ENCODE peak calls at places on chromosomes 5 and 9, in ten cellular contexts. V is tibial nerve, F is hepatocyte, J is brain microvascular endothelial cell, M is upper lobe of right lung, T is heart right ventricle, S is cardiac muscle cell, D is BJ, K is adrenal gland, G is spleen. Y is an unnamed sample. For H3K27me3, the result is how much of the 10 kb centered on the place peaks cover.

GRCh38 chr9:123534336-123534735 is 178.3 kb downstream of the CRB2 start:
- DNase-seq in V (no peak), F (no peak), J (no peak), M (no peak), T (no peak), S (no peak), D (no peak), K (no peak), G (no peak), Y (no peak)

GRCh38 chr5:98911221-98912040 is 17.4 kb downstream of the CHD1 start:
- DNase-seq in V (no peak), F (no peak), J (peak), M (no peak), T (no peak), S (no peak), D (no peak), K (no peak), G (no peak), Y (no peak)

GRCh38 chr5:180718810-180719453 is 20.9 kb downstream of the OR2Y1 start:
- DNase-seq in V (no peak), F (peak), J (peak), M (no peak), T (no peak), S (peak), D (peak), K (peak), G (no peak), Y (no peak)

GRCh38 chr9:86843182-86843581 is 104.1 kb downstream of the GAS1 start:
- DNase-seq in V (no peak), F (peak), J (no peak), M (no peak), T (no peak), S (peak), D (no peak), K (no peak), G (no peak), Y (no peak)

GRCh38 chr9:91795500-91796241 is 154.4 kb downstream of the ROR2 start:
- DNase-seq in V (no peak), F (no peak), J (no peak), M (no peak), T (no peak), S (peak), D (no peak), K (no peak), G (no peak), Y (no peak)

GRCh38 chr5:142915840-142916424 is 145.8 kb downstream of the ARHGAP26 start:
- DNase-seq in V (no peak), F (peak), J (no peak), M (no peak), T (no peak), S (peak), D (no peak), K (no peak), G (no peak), Y (no peak)

GRCh38 chr9:37036237-37037136 is 2.4 kb upstream of the PAX5 start:
- DNase-seq in V (no peak), F (peak), J (no peak), M (peak), T (peak), S (peak), D (no peak), K (peak), G (peak), Y (no peak)

GRCh38 chr9:95880011-95880690 is 4.7 kb downstream of the ERCC6L2 start:
- DNase-seq in V (no peak), F (peak), J (peak), M (no peak), T (no peak), S (no peak), D (no peak), K (no peak), G (no peak), Y (no peak)

GRCh38 chr9:120924698-120925534 is 1.7 kb downstream of the TRAF1 start:
- DNase-seq in V (no peak), F (no peak), J (no peak), M (no peak), T (no peak), S (no peak), D (no peak), K (no peak), G (peak), Y (no peak)

GRCh38 chr5:131419877-131420276 is 156.0 kb downstream of the CDC42SE2 start:
- DNase-seq in V (no peak), F (no peak), J (no peak), M (no peak), T (no peak), S (no peak), D (no peak), K (no peak), G (no peak), Y (no peak)

GRCh38 chr9:121399883-121400607 is 30.0 kb upstream of the STOM start:
- DNase-seq in V (no peak), F (peak), J (peak), M (no peak), T (no peak), S (peak), D (peak), K (no peak), G (no peak), Y (no peak)

GRCh38 chr5:45609661-45610060 is 86.5 kb downstream of the HCN1 start:
- DNase-seq in V (no peak), F (no peak), J (no peak), M (no peak), T (no peak), S (no peak), D (no peak), K (no peak), G (no peak), Y (no peak)

GRCh38 chr5:18299166-18299565 is 664.9 kb downstream of the TAF11L14 start:
- DNase-seq in V (no peak), F (no peak), J (no peak), M (no peak), T (no peak), S (no peak), D (no peak), K (no peak), G (no peak), Y (no peak)

GRCh38 chr5:91352831-91353695 is 30.1 kb downstream of the ARRDC3 start:
- DNase-seq in V (no peak), F (no peak), J (no peak), M (no peak), T (no peak), S (no peak), D (no peak), K (no peak), G (no peak), Y (no peak)

GRCh38 chr9:21056931-21057330 is 20.8 kb downstream of the IFNB1 start:
- DNase-seq in V (no peak), F (no peak), J (peak), M (no peak), T (no peak), S (no peak), D (no peak), K (no peak), G (no peak), Y (no peak)

GRCh38 chr9:93304574-93305496 is 120.9 kb downstream of the WNK2 start:
- DNase-seq in V (peak), F (peak), J (peak), M (peak), T (peak), S (peak), D (no peak), K (peak), G (peak), Y (peak)

GRCh38 chr5:64811050-64811640 is 42.4 kb downstream of the CWC27 start:
- DNase-seq in V (no peak), F (peak), J (peak), M (no peak), T (no peak), S (peak), D (peak), K (no peak), G (no peak), Y (no peak)
- TF ChIP-seq CTCF in V (peak), F (peak), J (peak), M (peak), T (peak), S (peak), D (peak), K (peak), G (peak), Y (peak)

DNA sequence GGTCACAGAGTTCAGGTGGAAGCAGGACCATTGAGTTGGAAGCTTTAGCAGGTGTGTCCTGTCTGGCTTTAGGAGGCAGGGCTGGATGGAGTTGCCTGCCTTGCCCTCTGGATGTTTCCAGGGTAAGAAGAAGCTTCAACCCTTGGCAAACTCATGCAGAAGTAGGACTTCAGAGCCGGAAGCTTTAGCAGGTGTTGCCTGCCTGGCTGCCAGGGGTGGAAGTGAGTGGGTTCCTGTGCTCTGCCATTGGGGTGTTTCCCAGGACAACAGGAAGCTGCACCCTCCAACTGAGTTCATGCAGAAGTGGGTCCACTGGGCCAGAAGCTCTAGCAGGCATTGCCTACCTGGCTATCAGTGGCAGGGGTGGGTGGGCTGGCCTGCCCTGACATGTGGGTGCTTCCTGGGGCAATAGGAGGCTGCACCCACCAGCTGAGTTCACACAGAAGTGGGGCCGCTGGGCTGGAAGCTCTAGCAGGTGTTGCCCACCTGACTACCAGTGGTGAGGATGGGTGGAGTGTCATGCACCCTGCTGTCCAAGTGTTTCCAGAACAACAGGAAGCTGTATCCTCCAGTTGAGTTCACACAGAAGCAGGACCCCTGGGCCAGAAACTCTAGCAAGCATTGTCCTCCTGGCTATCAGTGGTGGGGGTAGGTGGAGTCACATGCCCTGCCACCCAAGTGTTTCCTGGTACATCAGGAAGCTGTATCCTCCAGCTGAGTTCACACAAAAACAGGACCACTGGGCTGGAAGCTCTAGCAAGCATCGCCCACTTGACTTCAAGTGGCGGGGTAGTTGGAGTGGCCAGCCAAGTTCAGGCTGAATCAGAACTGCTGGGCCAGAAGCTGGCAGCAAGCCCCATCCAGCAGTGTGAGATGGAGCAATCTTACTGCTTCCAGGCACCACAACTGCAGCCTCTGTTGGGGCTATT is 24.6 kb downstream of the LOX start:
- DNase-seq in V (no peak), F (no peak), J (no peak), M (peak), T (no peak), S (peak), D (no peak), K (no peak), G (peak), Y (no peak)
- H3K27me3 ChIP-seq in V (under half), F (under half), J (under half), M (under half), T (under half), S (under half), D (under half), K (under half), G (under half), Y (under half)

DNA sequence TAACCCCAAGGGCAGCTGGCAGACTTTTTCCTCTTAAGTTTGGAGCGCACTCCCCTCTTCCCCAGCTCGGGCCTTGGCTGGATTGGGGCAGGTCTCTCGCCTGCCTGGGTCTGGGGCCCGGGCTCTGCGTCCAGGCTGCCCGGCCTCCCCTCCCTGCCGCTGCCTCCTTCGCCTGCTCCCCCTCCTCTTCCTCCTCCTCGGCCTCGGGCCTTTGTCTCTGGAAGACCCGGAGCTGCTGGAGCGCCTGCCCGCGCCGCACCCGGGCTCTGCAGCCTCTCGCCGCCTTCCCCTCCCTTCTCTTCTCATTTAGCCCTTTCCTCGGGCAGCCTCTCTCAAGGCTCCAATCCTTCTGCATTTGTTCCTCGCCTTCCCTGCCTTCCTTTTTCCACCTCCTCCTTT is 218.6 kb downstream of the C9orf50 start:
- DNase-seq in V (no peak), F (no peak), J (no peak), M (no peak), T (no peak), S (no peak), D (no peak), K (no peak), G (peak), Y (no peak)
- H3K4me3 ChIP-seq in V (no peak), F (no peak), J (no peak), M (no peak), T (no peak), S (no peak), D (no peak), K (no peak), G (no peak), Y (no peak)

GRCh38 chr5:61009907-61010306 is 64.9 kb downstream of the NDUFAF2 start:
- DNase-seq in V (no peak), F (no peak), J (no peak), M (no peak), T (no peak), S (no peak), D (no peak), K (no peak), G (no peak), Y (no peak)

GRCh38 chr5:61010759-61011460 is 65.9 kb downstream of the NDUFAF2 start:
- DNase-seq in V (no peak), F (no peak), J (no peak), M (no peak), T (no peak), S (no peak), D (no peak), K (no peak), G (no peak), Y (no peak)
- TF ChIP-seq CTCF in V (no peak), F (no peak), J (peak), M (no peak), T (no peak), S (peak), D (peak), K (no peak), G (no peak), Y (no peak)

GRCh38 chr9:126647585-126648110 is 33.9 kb downstream of the LMX1B start:
- DNase-seq in V (no peak), F (no peak), J (no peak), M (no peak), T (peak), S (no peak), D (no peak), K (peak), G (no peak), Y (no peak)

GRCh38 chr9:126652140-126652558 is 38.4 kb downstream of the LMX1B start:
- DNase-seq in V (no peak), F (peak), J (no peak), M (no peak), T (no peak), S (no peak), D (no peak), K (no peak), G (no peak), Y (no peak)

GRCh38 chr9:126649477-126649876 is 35.7 kb downstream of the LMX1B start:
- DNase-seq in V (no peak), F (no peak), J (no peak), M (no peak), T (no peak), S (no peak), D (no peak), K (no peak), G (no peak), Y (no peak)

GRCh38 chr9:126650830-126651341 is 37.2 kb downstream of the LMX1B start:
- DNase-seq in V (no peak), F (peak), J (no peak), M (no peak), T (no peak), S (no peak), D (no peak), K (no peak), G (no peak), Y (no peak)

DNA sequence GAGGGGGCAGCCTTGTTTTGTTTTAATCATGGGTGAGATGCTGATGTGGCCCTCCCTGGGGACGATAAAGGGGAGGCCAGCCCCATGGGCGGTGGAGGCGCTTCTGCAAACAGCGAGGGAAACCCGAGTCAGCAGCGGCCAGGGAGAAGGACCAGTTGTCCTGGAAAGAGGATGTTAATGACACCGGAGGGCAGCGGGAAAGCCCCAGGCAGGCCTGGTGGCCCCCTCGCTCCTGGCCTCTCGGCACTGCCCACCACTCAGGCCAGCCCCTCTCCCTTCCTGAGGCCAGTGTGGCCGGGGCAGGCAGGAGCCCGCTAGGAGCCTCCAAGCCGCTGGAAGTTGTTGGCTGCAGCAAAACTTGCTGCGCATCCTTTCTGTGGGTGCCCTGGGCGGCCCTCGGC is 36.7 kb downstream of the LMX1B start:
- DNase-seq in V (no peak), F (no peak), J (no peak), M (no peak), T (no peak), S (no peak), D (no peak), K (no peak), G (no peak), Y (no peak)
- H3K27me3 ChIP-seq in V (under half), F (half or more), J (half or more), M (half or more), T (half or more), S (half or more), D (under half), K (under half), G (under half), Y (under half)

DNA sequence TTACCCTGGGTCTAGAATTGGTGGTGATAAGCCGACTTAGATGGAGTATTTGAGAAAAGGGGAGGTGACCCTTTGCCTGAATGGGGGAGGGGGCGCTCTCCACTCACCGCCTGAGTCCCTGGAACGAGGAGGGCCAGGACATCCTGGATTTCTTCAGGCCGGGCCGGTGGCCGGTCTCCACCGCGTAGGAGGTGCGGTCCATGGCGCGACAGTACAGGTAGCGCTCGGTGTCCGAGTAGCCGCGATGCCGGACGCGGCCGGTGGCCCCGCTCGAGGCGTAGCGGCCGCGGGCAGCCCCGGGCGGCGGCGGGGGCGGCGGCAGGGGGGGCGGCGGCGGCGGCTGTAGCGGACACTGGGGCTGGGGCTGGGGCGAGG is 478 bp downstream of the PDE4D start:
- DNase-seq in V (no peak), F (no peak), J (no peak), M (peak), T (no peak), S (peak), D (no peak), K (no peak), G (no peak), Y (no peak)
- H3K4me3 ChIP-seq in V (no peak), F (no peak), J (peak), M (no peak), T (no peak), S (no peak), D (no peak), K (no peak), G (no peak), Y (peak)